ENCODE peak calls at places on chromosomes 16 and 17, in nine cellular contexts. K, T, U, F, J, G, C, X and I are unnamed samples.

GRCh38 chr16:87949071-87949744 is 2.0 kb upstream of the BANP start:
- DNase-seq in K (no peak), T (no peak), U (no peak), F (no peak), J (no peak), G (no peak), C (no peak), X (no peak), I (no peak)

GRCh38 chr16:89049484-89050118 is 44.1 kb upstream of the ACSF3 start:
- DNase-seq in K (no peak), T (no peak), U (no peak), F (peak), J (no peak), G (no peak), C (no peak), X (peak), I (no peak)

GRCh38 chr16:85303354-85303883 is 191.1 kb upstream of the CIBAR2 start:
- DNase-seq in K (peak), T (no peak), U (peak), F (no peak), J (peak), G (peak), C (no peak), X (no peak), I (no peak)

GRCh38 chr16:57619606-57620315 is 8.7 kb upstream of the ADGRG1 start:
- DNase-seq in K (no peak), T (no peak), U (peak), F (no peak), J (no peak), G (peak), C (peak), X (no peak), I (no peak)

GRCh38 chr17:62587554-62587953 is 39.9 kb upstream of the MRC2 start:
- DNase-seq in K (no peak), T (no peak), U (no peak), F (peak), J (no peak), G (no peak), C (no peak), X (peak), I (no peak)

GRCh38 chr17:8019665-8020064 is 17.2 kb downstream of the GUCY2D start:
- DNase-seq in K (no peak), T (peak), U (peak), F (no peak), J (no peak), G (peak), C (peak), X (peak), I (no peak)

GRCh38 chr16:15732416-15732815 is 82.4 kb downstream of the NDE1 start:
- DNase-seq in K (no peak), T (no peak), U (no peak), F (peak), J (no peak), G (no peak), C (no peak), X (peak), I (no peak)

GRCh38 chr17:1322469-1322868 is 43.0 kb downstream of the TRARG1 start:
- DNase-seq in K (no peak), T (no peak), U (no peak), F (no peak), J (no peak), G (no peak), C (no peak), X (no peak), I (no peak)

GRCh38 chr17:6327007-6327406 is 107.9 kb downstream of the AIPL1 start:
- DNase-seq in K (no peak), T (no peak), U (no peak), F (no peak), J (no peak), G (no peak), C (no peak), X (no peak), I (no peak)

GRCh38 chr17:60729854-60730253 is 52.2 kb downstream of the BCAS3 start:
- DNase-seq in K (no peak), T (peak), U (no peak), F (no peak), J (no peak), G (peak), C (no peak), X (peak), I (no peak)

GRCh38 chr17:37650419-37651003 is 7.3 kb upstream of the DDX52 start:
- DNase-seq in K (no peak), T (peak), U (no peak), F (peak), J (no peak), G (peak), C (peak), X (peak), I (no peak)

GRCh38 chr16:17556276-17557052 is 85.7 kb upstream of the XYLT1 start:
- DNase-seq in K (no peak), T (peak), U (no peak), F (peak), J (no peak), G (no peak), C (peak), X (peak), I (no peak)

GRCh38 chr16:886802-887731 is 83.7 kb downstream of the LMF1 start:
- DNase-seq in K (no peak), T (no peak), U (no peak), F (no peak), J (no peak), G (no peak), C (no peak), X (no peak), I (no peak)

GRCh38 chr17:43905985-43906852 is 1.1 kb downstream of the MPP2 start:
- DNase-seq in K (peak), T (peak), U (peak), F (peak), J (peak), G (peak), C (no peak), X (peak), I (no peak)

GRCh38 chr16:9345046-9345445 is 253.6 kb downstream of the HAPSTR1 start:
- DNase-seq in K (no peak), T (no peak), U (no peak), F (no peak), J (no peak), G (no peak), C (no peak), X (no peak), I (no peak)

GRCh38 chr16:88799569-88800276 is 3.9 kb upstream of the CDT1 start:
- DNase-seq in K (no peak), T (no peak), U (no peak), F (peak), J (no peak), G (no peak), C (no peak), X (no peak), I (no peak)

GRCh38 chr17:21549107-21549687 is 143.1 kb upstream of the KCNJ18 start:
- DNase-seq in K (no peak), T (peak), U (no peak), F (peak), J (no peak), G (no peak), C (peak), X (peak), I (no peak)

GRCh38 chr16:76784530-76784929 is 406.5 kb upstream of the MON1B start:
- DNase-seq in K (no peak), T (no peak), U (no peak), F (no peak), J (no peak), G (no peak), C (no peak), X (no peak), I (no peak)

GRCh38 chr16:82979406-82980111 is 352.8 kb downstream of the CDH13 start:
- DNase-seq in K (no peak), T (peak), U (no peak), F (no peak), J (no peak), G (no peak), C (no peak), X (no peak), I (no peak)

GRCh38 chr17:6095501-6095900 is 25.3 kb downstream of the WSCD1 start:
- DNase-seq in K (no peak), T (no peak), U (no peak), F (no peak), J (no peak), G (no peak), C (no peak), X (no peak), I (no peak)

GRCh38 chr16:56360117-56361008 is 65.0 kb downstream of the AMFR start:
- DNase-seq in K (peak), T (no peak), U (peak), F (no peak), J (no peak), G (no peak), C (no peak), X (no peak), I (peak)

GRCh38 chr17:79921411-79922160 is 82.3 kb upstream of the CBX4 start:
- DNase-seq in K (no peak), T (no peak), U (no peak), F (peak), J (no peak), G (no peak), C (no peak), X (no peak), I (no peak)

GRCh38 chr16:67893791-67894399 is 841 bp downstream of the PSKH1 start:
- DNase-seq in K (no peak), T (no peak), U (no peak), F (peak), J (no peak), G (no peak), C (peak), X (peak), I (no peak)

GRCh38 chr16:84665359-84665758 is 17.0 kb downstream of the KLHL36 start:
- DNase-seq in K (no peak), T (no peak), U (no peak), F (no peak), J (no peak), G (no peak), C (no peak), X (no peak), I (no peak)

GRCh38 chr16:1213231-1213630 is 11.8 kb downstream of the TPSG1 start:
- DNase-seq in K (no peak), T (no peak), U (no peak), F (no peak), J (no peak), G (no peak), C (no peak), X (no peak), I (no peak)

GRCh38 chr17:19338031-19338990 is 24.2 kb downstream of the B9D1 start:
- DNase-seq in K (no peak), T (peak), U (peak), F (peak), J (peak), G (peak), C (peak), X (peak), I (no peak)

GRCh38 chr16:59527206-59527997 is 793.3 kb upstream of the GOT2 start:
- DNase-seq in K (no peak), T (no peak), U (no peak), F (peak), J (no peak), G (peak), C (peak), X (no peak), I (no peak)

GRCh38 chr17:80248894-80249710 is 11.6 kb upstream of the RNF213 start:
- DNase-seq in K (no peak), T (no peak), U (no peak), F (no peak), J (no peak), G (no peak), C (no peak), X (no peak), I (no peak)

GRCh38 chr16:53112015-53112414 is 57.2 kb downstream of the CHD9 start:
- DNase-seq in K (no peak), T (peak), U (no peak), F (no peak), J (no peak), G (no peak), C (no peak), X (no peak), I (no peak)

DNA sequence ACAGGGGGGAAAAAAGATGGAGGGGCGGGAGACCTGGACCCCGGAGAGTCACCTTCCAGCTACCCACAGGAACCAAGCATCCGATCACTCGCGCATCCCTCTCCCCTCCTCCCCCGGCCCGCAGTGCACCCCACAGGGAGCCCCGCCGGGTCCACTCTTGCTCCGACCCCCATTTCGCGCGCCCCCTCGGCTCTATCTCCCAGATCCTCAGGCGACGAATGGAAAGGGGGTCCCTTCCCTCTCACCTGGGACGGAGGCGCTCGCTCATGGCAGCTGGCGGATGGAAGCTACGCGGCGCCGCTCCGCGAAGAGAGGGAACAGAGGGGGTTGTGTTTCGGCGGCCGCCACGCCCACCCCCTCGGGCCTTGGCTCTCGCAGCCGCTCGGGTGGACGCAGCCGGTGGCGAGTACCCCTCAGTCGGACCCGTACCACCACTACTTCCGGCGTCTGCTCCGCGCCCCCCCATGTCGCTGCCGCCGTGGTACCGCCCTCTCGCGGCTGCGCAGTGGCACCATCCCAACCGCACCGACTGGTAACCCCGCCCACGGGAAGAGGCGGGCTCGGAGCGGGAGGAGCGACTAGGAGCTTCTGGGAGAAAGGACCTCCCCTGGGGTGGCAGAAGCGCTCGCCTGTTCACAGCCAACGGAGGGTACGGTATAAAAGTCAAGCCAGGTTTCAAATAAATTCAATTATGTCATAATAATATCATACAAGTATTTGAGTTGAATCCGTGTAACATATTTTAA is 29.7 kb downstream of the CPSF4L start:
- DNase-seq in K (peak), T (peak), U (peak), F (peak), J (peak), G (peak), C (peak), X (peak), I (peak)
- TF ChIP-seq CTCF in K (peak), T (peak), U (peak), F (no peak), J (peak), G (no peak), C (no peak), X (no peak), I (peak)

DNA sequence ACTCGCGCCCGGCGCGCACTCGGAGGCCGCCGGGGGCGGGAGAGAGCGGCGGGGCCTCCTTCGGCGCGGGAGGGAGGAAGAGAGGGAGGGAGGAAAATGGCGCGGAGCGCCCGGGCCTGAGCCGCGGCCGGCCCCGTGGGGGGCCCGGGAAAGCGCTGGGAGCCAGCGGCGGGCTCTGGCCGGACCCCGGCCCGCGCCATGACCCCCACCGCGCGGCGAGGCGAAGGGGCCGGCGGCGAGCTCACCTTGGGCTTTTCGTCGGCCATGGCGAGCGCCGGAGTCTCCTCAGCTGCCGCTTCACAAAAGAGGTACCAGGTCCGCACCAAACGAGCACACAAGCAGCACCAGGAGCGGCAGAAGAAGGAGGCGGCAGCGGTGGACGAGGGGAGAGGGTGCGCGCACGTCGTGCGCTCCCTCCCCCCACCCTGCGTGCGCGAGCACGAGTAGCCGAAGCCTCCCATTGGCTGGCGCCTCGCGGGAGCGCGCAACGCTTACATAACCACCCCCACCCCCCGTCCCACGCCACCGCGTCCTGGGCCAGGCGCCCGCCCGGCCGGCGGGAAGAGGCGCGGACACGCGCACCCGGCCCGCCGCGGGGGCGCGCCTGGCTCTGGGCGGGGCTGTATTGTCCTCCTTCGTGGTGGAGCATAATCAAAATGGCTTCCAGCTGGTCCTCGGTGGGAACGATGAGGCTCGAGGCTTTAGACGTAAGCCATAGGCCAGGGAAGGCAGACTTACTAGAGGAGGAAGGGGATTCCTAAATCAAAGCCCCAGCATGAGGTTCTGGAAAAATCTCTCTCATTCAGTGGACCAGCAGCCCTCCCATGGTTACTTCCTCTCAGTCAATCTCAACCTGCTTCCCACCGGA is at the start of gene SUMO2:
- DNase-seq in K (peak), T (peak), U (peak), F (peak), J (peak), G (peak), C (peak), X (peak), I (peak)
- TF ChIP-seq CTCF in K (no peak), T (peak), U (no peak), F (peak), J (no peak), G (no peak), C (peak), X (no peak), I (peak)

GRCh38 chr16:27238016-27238587 is 30.5 kb downstream of the NSMCE1 start:
- DNase-seq in K (no peak), T (no peak), U (peak), F (no peak), J (no peak), G (no peak), C (no peak), X (no peak), I (no peak)
- TF ChIP-seq CTCF in K (no peak), T (no peak), U (no peak), F (no peak), J (no peak), G (no peak), C (no peak), X (no peak), I (no peak)

DNA sequence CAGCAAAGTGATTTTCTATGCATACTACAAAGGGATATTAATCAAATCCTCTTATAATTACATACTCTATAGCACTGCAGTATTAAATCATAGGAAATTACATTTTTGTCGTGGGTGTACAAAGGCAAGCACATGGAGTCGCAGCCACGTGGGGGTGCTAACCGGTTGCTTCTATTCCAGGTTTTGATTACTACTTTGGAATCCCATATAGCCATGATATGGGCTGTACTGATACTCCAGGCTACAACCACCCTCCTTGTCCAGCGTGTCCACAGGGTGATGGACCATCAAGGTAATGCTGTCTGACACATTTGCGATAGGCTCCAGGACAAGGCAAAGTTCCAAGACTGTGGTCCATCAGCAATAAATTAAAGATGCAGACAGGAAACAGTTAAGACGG is 60.1 kb downstream of the ARSG start:
- DNase-seq in K (no peak), T (peak), U (no peak), F (peak), J (no peak), G (no peak), C (no peak), X (peak), I (no peak)
- TF ChIP-seq CTCF in K (no peak), T (peak), U (no peak), F (peak), J (no peak), G (no peak), C (no peak), X (peak), I (no peak)

DNA sequence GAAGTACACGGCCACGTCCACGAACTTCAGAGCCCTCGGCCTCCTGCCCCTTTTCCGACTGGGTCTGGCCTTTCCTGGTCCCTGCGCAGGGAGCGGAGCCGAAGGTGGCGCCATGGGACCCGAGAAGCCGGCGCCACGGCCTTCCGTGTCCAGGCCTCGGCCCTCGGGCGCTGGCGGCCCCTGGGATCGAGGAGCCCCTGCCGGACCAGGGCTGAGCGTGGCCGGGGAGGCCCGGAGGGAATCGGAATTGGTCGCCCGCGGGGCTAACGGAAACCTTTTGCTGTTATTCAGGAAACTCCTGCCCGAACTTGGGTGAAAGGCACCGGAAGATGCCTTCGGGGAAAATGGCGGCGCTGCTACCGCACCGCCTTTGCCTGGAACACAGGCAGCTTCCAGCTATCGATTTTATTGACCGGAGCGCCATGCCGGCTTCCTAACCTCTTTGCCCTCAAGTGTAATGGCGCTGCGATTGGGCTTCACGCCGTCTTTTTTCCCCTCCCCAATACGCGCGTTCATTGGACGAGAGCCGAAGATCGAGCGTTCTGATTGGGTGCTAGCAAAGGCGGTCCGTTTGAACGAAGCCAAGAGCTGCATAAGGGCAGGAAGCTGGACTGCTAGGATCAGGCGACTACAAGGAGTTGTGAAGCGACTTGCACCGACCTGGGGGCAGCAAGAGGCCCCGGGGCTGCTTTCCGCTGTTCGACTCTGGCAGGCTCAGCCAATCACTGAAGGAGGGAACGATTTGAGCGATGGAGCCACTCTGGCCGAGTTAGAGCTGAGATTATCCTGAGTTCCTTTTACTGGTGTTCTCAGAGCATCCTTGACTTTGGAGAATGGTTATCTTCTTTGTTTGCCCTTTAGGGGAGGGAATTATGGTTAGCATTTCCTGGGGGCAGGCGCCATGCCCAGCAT is at the start of gene ZNF689:
- DNase-seq in K (peak), T (peak), U (peak), F (peak), J (peak), G (peak), C (peak), X (peak), I (peak)
- TF ChIP-seq CTCF in K (no peak), T (no peak), U (no peak), F (no peak), J (no peak), G (no peak), C (no peak), X (no peak), I (peak)

DNA sequence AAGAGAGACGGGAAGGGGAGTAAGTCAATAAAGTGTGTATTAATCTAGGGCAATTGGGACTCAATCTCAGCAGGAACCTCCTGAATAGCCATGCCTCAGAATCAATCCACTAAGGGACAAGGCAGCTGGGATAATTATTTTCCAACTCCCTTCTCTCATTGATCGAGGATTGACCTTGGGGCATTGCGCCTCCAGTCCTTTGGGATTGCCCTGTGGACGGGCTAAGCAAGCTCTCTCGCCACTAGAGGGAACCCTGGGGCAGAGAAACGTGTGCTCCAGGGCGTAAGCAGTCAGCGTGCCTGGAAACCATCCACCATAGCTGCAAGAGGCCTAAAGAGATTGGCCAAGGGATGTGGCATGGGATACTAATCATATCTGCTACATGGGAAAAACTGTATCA is 53.9 kb upstream of the ERCC4 start:
- DNase-seq in K (peak), T (peak), U (peak), F (peak), J (peak), G (peak), C (peak), X (peak), I (no peak)
- TF ChIP-seq CTCF in K (peak), T (peak), U (peak), F (peak), J (peak), G (peak), C (peak), X (peak), I (peak)

GRCh38 chr16:86578056-86578455 is 293 bp upstream of the FOXL1 start:
- DNase-seq in K (no peak), T (no peak), U (no peak), F (peak), J (no peak), G (no peak), C (no peak), X (peak), I (peak)
- TF ChIP-seq CTCF in K (no peak), T (no peak), U (no peak), F (no peak), J (no peak), G (no peak), C (no peak), X (no peak), I (no peak)